ENCODE peak calls at places on chromosome 6, in nine cellular contexts. Q is HL-60; E is BE2C; O is colonic mucosa; U is CD8-positive, alpha-beta T cell; Y is A673; L is PC-3; D is fibroblast of lung; F is NB4. V is an unnamed sample.

GRCh38 chr6:157157228-157157627 is 166.1 kb downstream of the TMEM242 start:
- DNase-seq in Q (no peak), E (no peak), O (no peak), U (no peak), Y (no peak), L (no peak), D (no peak), F (no peak), V (no peak)

GRCh38 chr6:157244175-157244574 is 79.1 kb downstream of the TMEM242 start:
- DNase-seq in Q (no peak), E (no peak), O (no peak), U (no peak), Y (peak), L (no peak), D (no peak), F (peak), V (peak)

GRCh38 chr6:34709386-34709785 is 12.8 kb upstream of the ILRUN start:
- DNase-seq in Q (no peak), E (peak), O (no peak), U (no peak), Y (no peak), L (no peak), D (peak), F (no peak), V (peak)

GRCh38 chr6:37130704-37131103 is 39.2 kb upstream of the PIM1 start:
- DNase-seq in Q (peak), E (no peak), O (peak), U (no peak), Y (no peak), L (peak), D (peak), F (peak), V (peak)

GRCh38 chr6:52512199-52512598 is 64.7 kb downstream of the TRAM2 start:
- DNase-seq in Q (no peak), E (peak), O (no peak), U (no peak), Y (no peak), L (peak), D (peak), F (no peak), V (peak)

GRCh38 chr6:31666337-31666960 is 569 bp downstream of the CSNK2B start:
- DNase-seq in Q (no peak), E (no peak), O (no peak), U (no peak), Y (no peak), L (no peak), D (no peak), F (no peak), V (peak)

GRCh38 chr6:99434702-99435530 is 9.8 kb upstream of the PNISR start:
- DNase-seq in Q (no peak), E (no peak), O (no peak), U (no peak), Y (peak), L (peak), D (peak), F (peak), V (peak)

GRCh38 chr6:147421903-147422302 is 86.6 kb upstream of the SAMD5 start:
- DNase-seq in Q (no peak), E (no peak), O (no peak), U (no peak), Y (peak), L (no peak), D (no peak), F (no peak), V (no peak)

GRCh38 chr6:110307368-110307767 is 50.8 kb downstream of the METTL24 start:
- DNase-seq in Q (peak), E (no peak), O (no peak), U (no peak), Y (no peak), L (no peak), D (no peak), F (peak), V (no peak)

GRCh38 chr6:33592280-33592594 is 12.2 kb upstream of the BAK1 start:
- DNase-seq in Q (no peak), E (no peak), O (no peak), U (no peak), Y (no peak), L (no peak), D (no peak), F (no peak), V (no peak)

GRCh38 chr6:33593414-33593727 is 13.3 kb upstream of the BAK1 start:
- DNase-seq in Q (no peak), E (no peak), O (no peak), U (no peak), Y (no peak), L (no peak), D (no peak), F (no peak), V (no peak)

GRCh38 chr6:33590531-33591198 is 10.6 kb upstream of the BAK1 start:
- DNase-seq in Q (no peak), E (no peak), O (peak), U (no peak), Y (no peak), L (peak), D (no peak), F (no peak), V (no peak)

GRCh38 chr6:33591633-33592032 is 11.6 kb upstream of the BAK1 start:
- DNase-seq in Q (no peak), E (no peak), O (no peak), U (no peak), Y (no peak), L (no peak), D (no peak), F (no peak), V (no peak)

DNA sequence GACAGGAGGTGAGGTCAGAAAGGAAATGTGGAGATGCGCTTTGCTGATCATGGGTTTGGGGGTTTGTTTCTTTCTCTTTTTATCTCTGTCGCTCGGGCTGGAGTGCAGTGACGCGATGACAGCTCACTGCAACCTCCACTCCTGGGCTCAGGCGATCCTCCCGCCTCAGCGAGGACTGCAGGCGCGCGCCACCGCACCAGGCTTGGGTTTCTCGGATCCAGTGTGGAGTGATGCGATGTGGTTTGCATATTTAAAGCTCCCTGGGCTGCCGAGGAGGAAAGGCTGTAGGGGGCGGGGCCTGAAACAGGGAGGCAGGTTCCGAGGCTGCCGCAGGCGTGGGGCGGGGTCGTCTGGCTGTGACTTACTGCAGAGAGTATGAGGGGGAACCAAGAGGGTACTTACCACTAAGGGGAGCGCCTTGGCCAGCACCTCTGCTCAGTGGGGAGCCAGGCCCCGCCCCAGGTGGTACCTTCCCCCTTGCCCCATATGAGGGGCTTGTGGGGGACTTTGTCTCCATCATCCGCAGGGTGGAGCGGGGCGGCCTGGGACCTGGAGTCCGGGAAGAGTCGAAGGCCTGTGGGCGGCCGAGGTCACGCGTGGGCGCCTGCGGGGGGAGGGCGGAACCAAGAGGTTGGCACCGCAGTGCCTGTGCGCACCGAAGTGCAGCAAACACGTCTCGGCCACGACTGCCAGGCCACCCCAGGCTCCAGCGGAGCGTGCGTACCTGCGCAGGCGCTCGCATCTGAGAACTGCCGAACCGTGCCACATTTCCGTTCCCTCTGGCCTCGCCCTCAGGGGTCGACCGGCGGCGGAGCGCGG is 12.7 kb upstream of the BAK1 start:
- DNase-seq in Q (no peak), E (no peak), O (peak), U (peak), Y (no peak), L (no peak), D (no peak), F (no peak), V (peak)
- H3K4me3 ChIP-seq in Q (no peak), E (no peak), O (peak), U (peak), Y (no peak), L (peak), D (no peak), F (no peak), V (no peak)

GRCh38 chr6:56757585-56757984 is 114.9 kb upstream of the DST start:
- DNase-seq in Q (no peak), E (no peak), O (peak), U (no peak), Y (peak), L (peak), D (peak), F (peak), V (peak)
- TF ChIP-seq CTCF in Q (peak), E (peak), O (peak), U (no peak), Y (peak), L (peak), D (peak), F (no peak), V (peak)

GRCh38 chr6:120681204-120681603 is 653.1 kb downstream of the TBC1D32 start:
- DNase-seq in Q (no peak), E (peak), O (no peak), U (no peak), Y (no peak), L (no peak), D (no peak), F (no peak), V (no peak)

DNA sequence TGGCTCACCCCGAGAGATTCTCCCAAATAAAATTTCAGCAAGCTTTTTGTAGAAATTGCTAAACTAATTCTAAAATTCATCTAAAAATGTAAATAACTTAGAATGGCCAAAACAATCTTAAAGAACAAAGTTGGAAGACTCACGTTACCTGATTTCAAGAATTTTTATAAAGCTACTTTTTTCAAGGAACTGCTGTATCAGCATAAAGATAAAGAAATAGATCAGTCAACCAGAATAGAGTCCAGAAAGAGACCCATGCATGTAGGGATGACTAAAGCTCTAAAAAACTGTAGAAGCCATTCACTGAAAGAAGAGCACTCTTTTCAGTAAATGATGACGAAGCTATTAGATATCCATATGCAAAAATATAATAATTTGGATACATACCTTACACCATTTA is 652.1 kb downstream of the TBC1D32 start:
- DNase-seq in Q (no peak), E (no peak), O (no peak), U (no peak), Y (no peak), L (no peak), D (no peak), F (no peak), V (no peak)
- H3K4me3 ChIP-seq in Q (no peak), E (no peak), O (no peak), U (no peak), Y (no peak), L (no peak), D (no peak), F (no peak), V (no peak)

GRCh38 chr6:135212935-135213334 is 31.8 kb downstream of the MYB start:
- DNase-seq in Q (no peak), E (no peak), O (no peak), U (no peak), Y (no peak), L (peak), D (peak), F (no peak), V (peak)
- TF ChIP-seq CTCF in Q (no peak), E (no peak), O (no peak), U (no peak), Y (no peak), L (no peak), D (no peak), F (no peak), V (no peak)

DNA sequence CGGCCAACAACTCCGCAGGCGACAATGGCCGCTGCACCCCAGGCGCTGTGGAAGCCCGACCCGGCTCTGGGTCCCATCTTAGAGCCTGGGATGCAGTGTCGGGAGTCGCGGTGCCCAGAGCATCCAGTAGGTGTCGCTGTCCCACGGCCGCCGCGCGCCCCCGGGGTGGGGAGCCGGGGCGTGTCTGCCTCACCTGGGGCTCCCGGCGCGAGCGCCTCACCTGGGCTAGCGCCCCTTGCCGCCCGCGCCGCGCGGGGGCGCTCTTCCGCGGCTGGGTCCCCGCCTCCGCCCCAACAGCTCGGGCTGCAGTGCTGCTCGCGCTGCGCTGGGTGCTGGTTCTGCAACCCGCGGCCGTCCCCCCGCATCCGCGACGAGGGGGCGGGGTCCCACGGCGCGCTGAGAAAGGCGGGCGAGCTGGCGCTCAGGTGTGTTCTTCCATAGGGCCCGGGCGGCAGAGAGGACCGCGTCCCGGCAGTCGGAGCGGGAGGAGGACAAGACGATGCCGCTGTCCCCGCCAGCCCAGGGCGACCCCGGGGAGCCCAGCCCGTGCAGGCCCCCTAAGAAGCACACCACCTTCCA is at the start of gene CRYBG1:
- DNase-seq in Q (peak), E (peak), O (peak), U (peak), Y (peak), L (peak), D (peak), F (peak), V (peak)
- H3K4me3 ChIP-seq in Q (peak), E (no peak), O (peak), U (peak), Y (peak), L (peak), D (peak), F (no peak), V (peak)

V was measured in epithelial cell of esophagus.